ENCODE peak calls at places on chromosomes 13 and 19, in six cellular contexts. S, Z, Y, A, X and L are unnamed samples.

GRCh38 chr13:110458594-110459365 is 102.7 kb downstream of the RAB20 start:
- DNase-seq in S (no peak), Z (no peak), Y (no peak), A (no peak), X (no peak), L (no peak)

GRCh38 chr13:97753942-97754670 is 199.4 kb upstream of the IPO5 start:
- DNase-seq in S (peak; percentile 31), Z (no peak), Y (no peak), A (no peak), X (peak; percentile 17), L (peak; percentile 52)

GRCh38 chr19:8988204-8988603 is 22.0 kb downstream of the MUC16 start:
- DNase-seq in S (peak; percentile 15), Z (no peak), Y (no peak), A (no peak), X (peak; percentile 29), L (peak; percentile 14)

GRCh38 chr13:30690282-30691188 is 44.8 kb upstream of the ALOX5AP start:
- DNase-seq in S (no peak), Z (peak; percentile 72), Y (peak; percentile 59), A (peak; percentile 81), X (no peak), L (no peak)

GRCh38 chr19:53158119-53158656 is 665 bp downstream of the ZNF347 start:
- DNase-seq in S (peak; percentile 67), Z (peak; percentile 69), Y (no peak), A (peak; percentile 42), X (peak; percentile 21), L (peak; percentile 48)

GRCh38 chr13:113936166-113936565 is 37.7 kb downstream of the C13orf46 start:
- DNase-seq in S (no peak), Z (no peak), Y (no peak), A (no peak), X (no peak), L (no peak)

GRCh38 chr13:37448072-37448471 is 150.5 kb downstream of the POSTN start:
- DNase-seq in S (no peak), Z (no peak), Y (no peak), A (no peak), X (no peak), L (no peak)

GRCh38 chr13:113976711-113977684 is 3.1 kb upstream of the C13orf46 start:
- DNase-seq in S (no peak), Z (no peak), Y (no peak), A (peak; percentile 26), X (no peak), L (no peak)

GRCh38 chr19:8161135-8161646 is 11.8 kb upstream of the FBN3 start:
- DNase-seq in S (peak; percentile 17), Z (no peak), Y (no peak), A (no peak), X (peak; percentile 81), L (peak; percentile 59)

GRCh38 chr19:6464070-6464873 is at the start of gene CRB3:
- DNase-seq in S (peak; percentile 53), Z (no peak), Y (no peak), A (no peak), X (no peak), L (no peak)

GRCh38 chr19:1650627-1651009 is 1.8 kb downstream of the TCF3 start:
- DNase-seq in S (peak; percentile 66), Z (no peak), Y (no peak), A (no peak), X (no peak), L (no peak)

GRCh38 chr19:29315566-29315965 is 102.6 kb upstream of the UQCRFS1 start:
- DNase-seq in S (peak; percentile 29), Z (no peak), Y (no peak), A (no peak), X (no peak), L (no peak)

GRCh38 chr13:98026457-98026857 is 73.0 kb downstream of the IPO5 start:
- DNase-seq in S (no peak), Z (peak; percentile 55), Y (no peak), A (no peak), X (no peak), L (peak; percentile 68)

GRCh38 chr19:289651-290538 is 1.3 kb downstream of the PLPP2 start:
- DNase-seq in S (no peak), Z (no peak), Y (no peak), A (no peak), X (peak; percentile 59), L (no peak)

GRCh38 chr13:113273856-113274590 is 23.0 kb upstream of the LAMP1 start:
- DNase-seq in S (no peak), Z (no peak), Y (no peak), A (no peak), X (peak; percentile 24), L (peak; percentile 90)

GRCh38 chr13:50676602-50677001 is 166.9 kb downstream of the DLEU7 start:
- DNase-seq in S (no peak), Z (peak; percentile 70), Y (no peak), A (no peak), X (no peak), L (no peak)

GRCh38 chr19:13023666-13024065 is 28.4 kb downstream of the NFIX start:
- DNase-seq in S (no peak), Z (no peak), Y (no peak), A (no peak), X (peak; percentile 34), L (no peak)

GRCh38 chr19:13436352-13436751 is 69.9 kb downstream of the CACNA1A start:
- DNase-seq in S (no peak), Z (no peak), Y (no peak), A (no peak), X (no peak), L (no peak)

DNA sequence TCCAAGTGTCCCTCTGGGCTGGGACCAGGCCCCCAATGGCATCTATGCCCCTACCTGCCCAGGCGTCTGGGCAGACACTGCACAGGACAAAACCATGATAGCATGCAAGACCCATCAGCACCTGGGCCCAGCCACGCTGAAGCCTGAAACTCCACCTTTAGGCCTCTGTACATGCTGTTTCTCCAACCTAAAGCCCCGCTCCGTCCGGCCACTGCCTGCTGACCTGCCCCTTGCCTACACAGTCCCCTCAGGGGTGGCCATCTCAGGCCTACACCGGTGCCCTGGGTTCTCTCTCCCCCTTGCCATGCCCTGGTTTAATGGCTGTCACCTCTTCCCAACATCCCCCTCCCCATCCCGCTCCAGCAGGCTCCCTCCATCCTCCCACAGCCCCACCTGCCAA is 15.3 kb downstream of the GJA3 start:
- DNase-seq in S (no peak), Z (no peak), Y (no peak), A (no peak), X (no peak), L (no peak)
- H3K4me3 ChIP-seq in S (no peak overlapping the region), Z (no peak overlapping the region), Y (no peak overlapping the region), A (no peak overlapping the region), X (no peak overlapping the region), L (no peak overlapping the region)

DNA sequence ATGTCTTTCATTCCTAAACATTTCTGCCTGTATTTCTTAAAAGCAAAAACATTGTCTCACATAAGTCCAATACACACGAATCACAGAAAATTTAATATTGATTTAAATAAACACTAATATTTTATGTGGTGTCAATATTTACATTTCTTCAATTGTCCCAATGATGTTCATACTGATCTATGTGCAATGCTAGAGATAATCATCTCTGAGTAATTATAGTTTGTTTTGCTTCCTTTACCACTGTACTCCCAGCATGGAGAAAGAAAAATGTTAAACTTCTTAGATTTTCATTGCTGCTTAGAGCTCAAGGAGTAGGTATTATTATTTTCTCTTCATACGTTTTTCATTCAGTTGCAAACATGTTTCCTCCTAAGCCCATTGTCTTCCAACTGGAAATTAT is 434.2 kb upstream of the PRR20A start:
- DNase-seq in S (no peak), Z (no peak), Y (no peak), A (no peak), X (no peak), L (no peak)
- H3K27ac ChIP-seq in S (no peak overlapping the region), Z (no peak overlapping the region), Y (no peak overlapping the region), A (no peak overlapping the region), X (no peak overlapping the region), L (no peak overlapping the region)

DNA sequence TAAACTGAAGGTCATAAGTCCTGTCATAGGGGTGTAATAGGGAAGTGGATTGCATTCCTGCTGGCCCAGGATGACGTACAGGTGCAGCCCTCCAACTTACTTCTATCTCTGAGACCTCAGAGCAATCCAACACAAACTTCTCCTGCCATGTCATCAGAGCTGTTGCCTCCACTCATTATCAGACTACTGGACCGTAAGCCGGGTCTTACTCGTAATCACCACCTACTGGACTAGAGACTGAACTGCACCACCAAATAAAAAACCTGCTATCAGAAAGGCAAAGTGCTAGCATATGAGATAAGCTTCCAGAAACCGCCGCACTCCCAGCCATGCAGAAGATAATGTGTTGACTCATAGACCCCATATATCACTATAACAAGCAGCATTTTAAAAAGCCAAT is 102.1 kb downstream of the SLITRK1 start:
- DNase-seq in S (peak; percentile 39), Z (no peak), Y (no peak), A (no peak), X (peak; percentile 4), L (peak; percentile 30)
- TF ChIP-seq CTCF in S (peak; percentile 54), Z (no peak), Y (no peak), A (no peak), X (peak; percentile 18), L (peak; percentile 76)

GRCh38 chr13:44396295-44396962 is 22.8 kb downstream of the SERP2 start:
- DNase-seq in S (no peak), Z (no peak), Y (no peak), A (no peak), X (no peak), L (no peak)
- H3K4me3 ChIP-seq in S (no peak overlapping the region), Z (no peak overlapping the region), Y (no peak overlapping the region), A (no peak overlapping the region), X (no peak overlapping the region), L (peak overlapping the region; percentile 28)

GRCh38 chr19:11587973-11588631 is 9.2 kb upstream of the ZNF627 start:
- DNase-seq in S (no peak), Z (no peak), Y (no peak), A (no peak), X (no peak), L (peak; percentile 14)
- H3K27ac ChIP-seq in S (no peak overlapping the region), Z (no peak overlapping the region), Y (no peak overlapping the region), A (no peak overlapping the region), X (no peak overlapping the region), L (no peak overlapping the region)